ENCODE peak calls at places on chromosomes 13 and 19, in eight cellular contexts. One of them, this sample, is unnamed.

GRCh38 chr13:20547479-20547908 is 19.5 kb upstream of the IFT88 start:
- DNase-seq in progenitor cell of endocrine pancreas: no peak
- DNase-seq in heart left ventricle: no peak
- DNase-seq in transverse colon: peak
- DNase-seq in colonic mucosa: peak
- DNase-seq in endothelial cell: no peak
- DNase-seq in body of pancreas: no peak
- DNase-seq in suprapubic skin: no peak
- DNase-seq in this sample: no peak

GRCh38 chr13:113458218-113459065 is 5.2 kb upstream of the ADPRHL1 start:
- DNase-seq in progenitor cell of endocrine pancreas: no peak
- DNase-seq in heart left ventricle: peak
- DNase-seq in transverse colon: no peak
- DNase-seq in colonic mucosa: no peak
- DNase-seq in endothelial cell: peak
- DNase-seq in body of pancreas: no peak
- DNase-seq in suprapubic skin: no peak
- DNase-seq in this sample: no peak

GRCh38 chr13:42484396-42484795 is 89.6 kb upstream of the TNFSF11 start:
- DNase-seq in progenitor cell of endocrine pancreas: no peak
- DNase-seq in heart left ventricle: no peak
- DNase-seq in transverse colon: no peak
- DNase-seq in colonic mucosa: no peak
- DNase-seq in endothelial cell: no peak
- DNase-seq in body of pancreas: no peak
- DNase-seq in suprapubic skin: no peak
- DNase-seq in this sample: no peak

GRCh38 chr13:46134494-46134893 is 29.7 kb upstream of the CPB2 start:
- DNase-seq in progenitor cell of endocrine pancreas: no peak
- DNase-seq in heart left ventricle: no peak
- DNase-seq in transverse colon: no peak
- DNase-seq in colonic mucosa: no peak
- DNase-seq in endothelial cell: no peak
- DNase-seq in body of pancreas: no peak
- DNase-seq in suprapubic skin: no peak
- DNase-seq in this sample: no peak

GRCh38 chr13:108269601-108270328 is at the start of gene TNFSF13B:
- DNase-seq in progenitor cell of endocrine pancreas: peak
- DNase-seq in heart left ventricle: peak
- DNase-seq in transverse colon: peak
- DNase-seq in colonic mucosa: peak
- DNase-seq in endothelial cell: peak
- DNase-seq in body of pancreas: peak
- DNase-seq in suprapubic skin: no peak
- DNase-seq in this sample: peak

GRCh38 chr19:10503002-10503789 is at the start of gene KEAP1:
- DNase-seq in progenitor cell of endocrine pancreas: no peak
- DNase-seq in heart left ventricle: no peak
- DNase-seq in transverse colon: peak
- DNase-seq in colonic mucosa: peak
- DNase-seq in endothelial cell: peak
- DNase-seq in body of pancreas: peak
- DNase-seq in suprapubic skin: no peak
- DNase-seq in this sample: no peak

GRCh38 chr13:26062853-26063444 is 11.1 kb upstream of the SHISA2 start:
- DNase-seq in progenitor cell of endocrine pancreas: no peak
- DNase-seq in heart left ventricle: no peak
- DNase-seq in transverse colon: peak
- DNase-seq in colonic mucosa: peak
- DNase-seq in endothelial cell: peak
- DNase-seq in body of pancreas: peak
- DNase-seq in suprapubic skin: no peak
- DNase-seq in this sample: no peak

GRCh38 chr13:42101821-42102580 is 53.6 kb downstream of the DGKH start:
- DNase-seq in progenitor cell of endocrine pancreas: no peak
- DNase-seq in heart left ventricle: peak
- DNase-seq in transverse colon: no peak
- DNase-seq in colonic mucosa: no peak
- DNase-seq in endothelial cell: no peak
- DNase-seq in body of pancreas: peak
- DNase-seq in suprapubic skin: no peak
- DNase-seq in this sample: no peak

GRCh38 chr19:13621413-13621812 is 115.1 kb upstream of the CACNA1A start:
- DNase-seq in progenitor cell of endocrine pancreas: no peak
- DNase-seq in heart left ventricle: no peak
- DNase-seq in transverse colon: no peak
- DNase-seq in colonic mucosa: no peak
- DNase-seq in endothelial cell: no peak
- DNase-seq in body of pancreas: no peak
- DNase-seq in suprapubic skin: no peak
- DNase-seq in this sample: no peak

GRCh38 chr19:11031421-11032070 is 57.7 kb upstream of the LDLR start:
- DNase-seq in progenitor cell of endocrine pancreas: no peak
- DNase-seq in heart left ventricle: no peak
- DNase-seq in transverse colon: no peak
- DNase-seq in colonic mucosa: no peak
- DNase-seq in endothelial cell: no peak
- DNase-seq in body of pancreas: no peak
- DNase-seq in suprapubic skin: no peak
- DNase-seq in this sample: no peak

GRCh38 chr13:107124129-107124718 is 556.3 kb upstream of the ARGLU1 start:
- DNase-seq in progenitor cell of endocrine pancreas: no peak
- DNase-seq in heart left ventricle: no peak
- DNase-seq in transverse colon: no peak
- DNase-seq in colonic mucosa: no peak
- DNase-seq in endothelial cell: no peak
- DNase-seq in body of pancreas: no peak
- DNase-seq in suprapubic skin: no peak
- DNase-seq in this sample: no peak

GRCh38 chr19:40642062-40642706 is 41.0 kb downstream of the LTBP4 start:
- DNase-seq in progenitor cell of endocrine pancreas: no peak
- DNase-seq in heart left ventricle: no peak
- DNase-seq in transverse colon: no peak
- DNase-seq in colonic mucosa: no peak
- DNase-seq in endothelial cell: no peak
- DNase-seq in body of pancreas: no peak
- DNase-seq in suprapubic skin: no peak
- DNase-seq in this sample: no peak

GRCh38 chr19:52603558-52604207 is 33.6 kb downstream of the ZNF701 start:
- DNase-seq in progenitor cell of endocrine pancreas: no peak
- DNase-seq in heart left ventricle: no peak
- DNase-seq in transverse colon: no peak
- DNase-seq in colonic mucosa: no peak
- DNase-seq in endothelial cell: no peak
- DNase-seq in body of pancreas: no peak
- DNase-seq in suprapubic skin: no peak
- DNase-seq in this sample: no peak

GRCh38 chr19:15810335-15810734 is 5.1 kb downstream of the OR10H1 start:
- DNase-seq in progenitor cell of endocrine pancreas: no peak
- DNase-seq in heart left ventricle: no peak
- DNase-seq in transverse colon: peak
- DNase-seq in colonic mucosa: peak
- DNase-seq in endothelial cell: no peak
- DNase-seq in body of pancreas: peak
- DNase-seq in suprapubic skin: no peak
- DNase-seq in this sample: no peak
- TF ChIP-seq CTCF in progenitor cell of endocrine pancreas: no peak
- TF ChIP-seq CTCF in heart left ventricle: peak
- TF ChIP-seq CTCF in transverse colon: peak
- TF ChIP-seq CTCF in colonic mucosa: peak
- TF ChIP-seq CTCF in endothelial cell: no peak
- TF ChIP-seq CTCF in body of pancreas: no peak
- TF ChIP-seq CTCF in suprapubic skin: no peak
- TF ChIP-seq CTCF in this sample: no peak

GRCh38 chr13:51137250-51137649 is 26.2 kb upstream of the C13orf42 start:
- DNase-seq in progenitor cell of endocrine pancreas: no peak
- DNase-seq in heart left ventricle: no peak
- DNase-seq in transverse colon: no peak
- DNase-seq in colonic mucosa: no peak
- DNase-seq in endothelial cell: no peak
- DNase-seq in body of pancreas: no peak
- DNase-seq in suprapubic skin: no peak
- DNase-seq in this sample: no peak
- TF ChIP-seq CTCF in progenitor cell of endocrine pancreas: no peak
- TF ChIP-seq CTCF in heart left ventricle: no peak
- TF ChIP-seq CTCF in transverse colon: no peak
- TF ChIP-seq CTCF in colonic mucosa: no peak
- TF ChIP-seq CTCF in endothelial cell: no peak
- TF ChIP-seq CTCF in body of pancreas: no peak
- TF ChIP-seq CTCF in suprapubic skin: no peak
- TF ChIP-seq CTCF in this sample: no peak

GRCh38 chr19:5507056-5507624 is 51.9 kb downstream of the ZNRF4 start:
- DNase-seq in progenitor cell of endocrine pancreas: no peak
- DNase-seq in heart left ventricle: no peak
- DNase-seq in transverse colon: no peak
- DNase-seq in colonic mucosa: no peak
- DNase-seq in endothelial cell: no peak
- DNase-seq in body of pancreas: no peak
- DNase-seq in suprapubic skin: no peak
- DNase-seq in this sample: no peak

GRCh38 chr19:5504115-5504514 is 48.9 kb downstream of the ZNRF4 start:
- DNase-seq in progenitor cell of endocrine pancreas: no peak
- DNase-seq in heart left ventricle: no peak
- DNase-seq in transverse colon: no peak
- DNase-seq in colonic mucosa: no peak
- DNase-seq in endothelial cell: no peak
- DNase-seq in body of pancreas: no peak
- DNase-seq in suprapubic skin: no peak
- DNase-seq in this sample: no peak

GRCh38 chr19:5501907-5502306 is 46.7 kb downstream of the ZNRF4 start:
- DNase-seq in progenitor cell of endocrine pancreas: no peak
- DNase-seq in heart left ventricle: no peak
- DNase-seq in transverse colon: no peak
- DNase-seq in colonic mucosa: no peak
- DNase-seq in endothelial cell: no peak
- DNase-seq in body of pancreas: no peak
- DNase-seq in suprapubic skin: no peak
- DNase-seq in this sample: no peak

GRCh38 chr19:5498817-5499535 is 43.8 kb downstream of the ZNRF4 start:
- DNase-seq in progenitor cell of endocrine pancreas: no peak
- DNase-seq in heart left ventricle: no peak
- DNase-seq in transverse colon: no peak
- DNase-seq in colonic mucosa: no peak
- DNase-seq in endothelial cell: no peak
- DNase-seq in body of pancreas: no peak
- DNase-seq in suprapubic skin: no peak
- DNase-seq in this sample: no peak

GRCh38 chr19:5503598-5503997 is 48.4 kb downstream of the ZNRF4 start:
- DNase-seq in progenitor cell of endocrine pancreas: no peak
- DNase-seq in heart left ventricle: no peak
- DNase-seq in transverse colon: no peak
- DNase-seq in colonic mucosa: no peak
- DNase-seq in endothelial cell: no peak
- DNase-seq in body of pancreas: no peak
- DNase-seq in suprapubic skin: no peak
- DNase-seq in this sample: no peak
- TF ChIP-seq CTCF in progenitor cell of endocrine pancreas: no peak
- TF ChIP-seq CTCF in heart left ventricle: no peak
- TF ChIP-seq CTCF in transverse colon: no peak
- TF ChIP-seq CTCF in colonic mucosa: no peak
- TF ChIP-seq CTCF in endothelial cell: no peak
- TF ChIP-seq CTCF in body of pancreas: no peak
- TF ChIP-seq CTCF in suprapubic skin: no peak
- TF ChIP-seq CTCF in this sample: peak

DNA sequence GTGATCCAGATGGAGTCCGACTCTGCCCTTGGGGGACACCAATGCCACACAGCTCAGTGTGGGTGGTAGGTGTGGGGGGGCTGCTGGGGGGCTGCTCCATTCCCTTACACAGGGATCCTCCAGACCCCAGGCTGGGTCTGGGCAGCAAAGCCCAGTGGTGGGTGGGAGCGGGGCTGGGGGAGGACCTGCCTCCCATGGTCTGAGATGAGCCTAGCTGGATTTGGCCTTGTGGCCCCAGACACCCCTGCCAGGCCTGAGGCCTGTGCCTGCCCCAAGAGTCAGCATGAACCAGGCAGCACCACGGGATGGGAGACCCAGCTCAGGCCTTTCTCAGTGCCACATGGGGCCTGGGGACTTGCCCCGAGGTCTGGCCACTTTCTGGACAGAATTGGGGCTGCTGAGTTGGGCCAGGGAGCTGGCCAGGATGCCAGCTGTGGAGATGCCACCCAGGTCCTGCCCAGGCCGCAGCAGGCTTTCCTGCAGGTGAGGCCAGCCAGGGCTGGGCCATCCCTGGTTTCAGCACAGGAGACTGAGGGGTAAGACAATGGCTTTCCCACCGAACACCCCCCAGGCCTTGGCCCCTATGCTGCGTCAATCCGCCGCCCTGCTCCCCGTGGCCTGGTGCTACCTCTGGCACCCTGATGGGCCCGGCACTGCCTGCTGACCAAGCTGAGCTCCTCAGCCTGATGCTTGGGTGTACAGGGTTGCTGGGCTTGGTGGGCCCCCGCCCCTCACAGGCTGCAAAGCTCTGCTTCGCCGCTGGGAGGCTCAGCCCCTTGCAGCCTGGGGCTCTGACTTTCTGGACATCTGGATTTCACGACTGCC is 24.2 kb downstream of the CEBPG start:
- DNase-seq in progenitor cell of endocrine pancreas: no peak
- DNase-seq in heart left ventricle: no peak
- DNase-seq in transverse colon: no peak
- DNase-seq in colonic mucosa: no peak
- DNase-seq in endothelial cell: no peak
- DNase-seq in body of pancreas: no peak
- DNase-seq in suprapubic skin: no peak
- DNase-seq in this sample: peak
- TF ChIP-seq CTCF in progenitor cell of endocrine pancreas: peak
- TF ChIP-seq CTCF in heart left ventricle: peak
- TF ChIP-seq CTCF in transverse colon: no peak
- TF ChIP-seq CTCF in colonic mucosa: no peak
- TF ChIP-seq CTCF in endothelial cell: no peak
- TF ChIP-seq CTCF in body of pancreas: no peak
- TF ChIP-seq CTCF in suprapubic skin: no peak
- TF ChIP-seq CTCF in this sample: peak

DNA sequence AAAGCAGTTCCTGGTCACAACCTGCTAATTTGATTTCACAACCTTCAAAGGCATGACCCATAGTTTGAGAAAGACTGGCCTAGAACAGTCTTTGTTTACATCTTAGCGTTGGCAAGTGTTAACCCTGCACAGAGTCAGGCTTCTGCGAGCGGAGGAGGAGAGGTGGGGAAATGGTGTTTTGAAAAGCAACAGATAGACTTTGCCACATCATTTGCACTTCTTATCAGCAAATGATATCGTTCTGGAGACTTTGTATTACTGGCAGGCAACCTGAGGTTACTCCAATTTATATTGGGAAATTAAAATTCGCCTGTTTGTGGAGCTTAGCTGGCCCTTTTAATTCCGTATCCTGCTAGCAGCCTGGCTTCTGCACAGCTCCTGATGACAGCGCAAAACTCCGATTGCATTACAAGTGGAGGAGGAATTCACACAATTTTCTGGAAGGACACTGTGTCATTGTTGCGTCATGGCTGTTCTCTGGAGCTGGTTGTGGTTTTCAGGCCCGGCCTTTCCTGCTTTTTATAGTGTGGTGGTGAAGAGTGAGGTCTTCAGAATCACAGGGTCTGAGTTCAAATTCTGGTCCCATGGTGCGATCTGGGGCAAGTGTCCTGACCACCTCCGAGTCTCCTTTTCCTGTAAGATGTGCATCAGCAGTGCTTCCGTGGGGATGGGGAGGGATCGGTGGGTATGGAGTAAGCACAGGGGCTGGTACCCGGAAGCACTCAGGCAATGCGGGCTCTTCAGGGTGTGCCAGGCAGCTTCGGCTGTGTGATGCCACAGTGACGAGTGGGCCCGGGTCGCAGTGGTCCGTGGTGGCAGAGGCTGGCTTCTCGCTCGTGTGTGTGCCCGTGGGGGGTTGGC is 49.1 kb upstream of the EHD2 start:
- DNase-seq in progenitor cell of endocrine pancreas: no peak
- DNase-seq in heart left ventricle: peak
- DNase-seq in transverse colon: peak
- DNase-seq in colonic mucosa: peak
- DNase-seq in endothelial cell: no peak
- DNase-seq in body of pancreas: peak
- DNase-seq in suprapubic skin: peak
- DNase-seq in this sample: peak
- TF ChIP-seq CTCF in progenitor cell of endocrine pancreas: no peak
- TF ChIP-seq CTCF in heart left ventricle: no peak
- TF ChIP-seq CTCF in transverse colon: no peak
- TF ChIP-seq CTCF in colonic mucosa: no peak
- TF ChIP-seq CTCF in endothelial cell: no peak
- TF ChIP-seq CTCF in body of pancreas: no peak
- TF ChIP-seq CTCF in suprapubic skin: no peak
- TF ChIP-seq CTCF in this sample: no peak

This sample was measured in chondrocyte.